ENCODE peak calls at places on chromosome 12, in eight cellular contexts. One of them, this sample, is unnamed.

GRCh38 chr12:132516064-132517012 is 26.4 kb downstream of the FBRSL1 start:
- DNase-seq in fibroblast of the aortic adventitia: no peak
- DNase-seq in activated T-cell treated with anti-CD3 and anti-CD28 coated beads, Interleukin-2, amount 50 U/mL, for 72 hours: no peak
- DNase-seq in A172: no peak
- DNase-seq in epithelial cell of proximal tubule: no peak
- DNase-seq in skeletal muscle cell: no peak
- DNase-seq in uterus: no peak
- DNase-seq in NCI-H1694 treated with DMSO at 0.1 percent for 48 hours: no peak
- DNase-seq in this sample: no peak

GRCh38 chr12:22609501-22609900 is 15.5 kb upstream of the ETNK1 start:
- DNase-seq in fibroblast of the aortic adventitia: no peak
- DNase-seq in activated T-cell treated with anti-CD3 and anti-CD28 coated beads, Interleukin-2, amount 50 U/mL, for 72 hours: no peak
- DNase-seq in A172: no peak
- DNase-seq in epithelial cell of proximal tubule: no peak
- DNase-seq in skeletal muscle cell: no peak
- DNase-seq in uterus: no peak
- DNase-seq in NCI-H1694 treated with DMSO at 0.1 percent for 48 hours: no peak
- DNase-seq in this sample: no peak

GRCh38 chr12:108967869-108968540 is 52.9 kb downstream of the SVOP start:
- DNase-seq in fibroblast of the aortic adventitia: peak; percentile 3
- DNase-seq in activated T-cell treated with anti-CD3 and anti-CD28 coated beads, Interleukin-2, amount 50 U/mL, for 72 hours: no peak
- DNase-seq in A172: no peak
- DNase-seq in epithelial cell of proximal tubule: no peak
- DNase-seq in skeletal muscle cell: no peak
- DNase-seq in uterus: no peak
- DNase-seq in NCI-H1694 treated with DMSO at 0.1 percent for 48 hours: peak; percentile 4
- DNase-seq in this sample: no peak

GRCh38 chr12:116048886-116049285 is 228.6 kb downstream of the MED13L start:
- DNase-seq in fibroblast of the aortic adventitia: no peak
- DNase-seq in activated T-cell treated with anti-CD3 and anti-CD28 coated beads, Interleukin-2, amount 50 U/mL, for 72 hours: no peak
- DNase-seq in A172: no peak
- DNase-seq in epithelial cell of proximal tubule: no peak
- DNase-seq in skeletal muscle cell: no peak
- DNase-seq in uterus: no peak
- DNase-seq in NCI-H1694 treated with DMSO at 0.1 percent for 48 hours: peak; percentile 17
- DNase-seq in this sample: peak; percentile 55

GRCh38 chr12:121582583-121583333 is 1.9 kb upstream of the KDM2B start:
- DNase-seq in fibroblast of the aortic adventitia: peak; percentile 45
- DNase-seq in activated T-cell treated with anti-CD3 and anti-CD28 coated beads, Interleukin-2, amount 50 U/mL, for 72 hours: no peak
- DNase-seq in A172: no peak
- DNase-seq in epithelial cell of proximal tubule: no peak
- DNase-seq in skeletal muscle cell: no peak
- DNase-seq in uterus: no peak
- DNase-seq in NCI-H1694 treated with DMSO at 0.1 percent for 48 hours: no peak
- DNase-seq in this sample: peak; percentile 38

GRCh38 chr12:95830335-95831089 is 28.2 kb upstream of the SNRPF start:
- DNase-seq in fibroblast of the aortic adventitia: no peak
- DNase-seq in activated T-cell treated with anti-CD3 and anti-CD28 coated beads, Interleukin-2, amount 50 U/mL, for 72 hours: no peak
- DNase-seq in A172: no peak
- DNase-seq in epithelial cell of proximal tubule: no peak
- DNase-seq in skeletal muscle cell: no peak
- DNase-seq in uterus: no peak
- DNase-seq in NCI-H1694 treated with DMSO at 0.1 percent for 48 hours: no peak
- DNase-seq in this sample: no peak

GRCh38 chr12:6547987-6548386 is 7.9 kb downstream of the IFFO1 start:
- DNase-seq in fibroblast of the aortic adventitia: peak; percentile 87
- DNase-seq in activated T-cell treated with anti-CD3 and anti-CD28 coated beads, Interleukin-2, amount 50 U/mL, for 72 hours: no peak
- DNase-seq in A172: peak; percentile 74
- DNase-seq in epithelial cell of proximal tubule: no peak
- DNase-seq in skeletal muscle cell: no peak
- DNase-seq in uterus: peak; percentile 87
- DNase-seq in NCI-H1694 treated with DMSO at 0.1 percent for 48 hours: no peak
- DNase-seq in this sample: no peak

GRCh38 chr12:7501031-7501585 is 2.5 kb downstream of the CD163 start:
- DNase-seq in fibroblast of the aortic adventitia: peak; percentile 24
- DNase-seq in activated T-cell treated with anti-CD3 and anti-CD28 coated beads, Interleukin-2, amount 50 U/mL, for 72 hours: no peak
- DNase-seq in A172: peak; percentile 27
- DNase-seq in epithelial cell of proximal tubule: no peak
- DNase-seq in skeletal muscle cell: peak; percentile 41
- DNase-seq in uterus: no peak
- DNase-seq in NCI-H1694 treated with DMSO at 0.1 percent for 48 hours: no peak
- DNase-seq in this sample: no peak

GRCh38 chr12:1660304-1661187 is 30.3 kb upstream of the ADIPOR2 start:
- DNase-seq in fibroblast of the aortic adventitia: peak; percentile 37
- DNase-seq in activated T-cell treated with anti-CD3 and anti-CD28 coated beads, Interleukin-2, amount 50 U/mL, for 72 hours: peak; percentile 35
- DNase-seq in A172: no peak
- DNase-seq in epithelial cell of proximal tubule: no peak
- DNase-seq in skeletal muscle cell: no peak
- DNase-seq in uterus: peak; percentile 65
- DNase-seq in NCI-H1694 treated with DMSO at 0.1 percent for 48 hours: no peak
- DNase-seq in this sample: no peak

GRCh38 chr12:56884421-56884820 is 49.8 kb downstream of the SDR9C7 start:
- DNase-seq in fibroblast of the aortic adventitia: peak; percentile 25
- DNase-seq in activated T-cell treated with anti-CD3 and anti-CD28 coated beads, Interleukin-2, amount 50 U/mL, for 72 hours: no peak
- DNase-seq in A172: peak; percentile 45
- DNase-seq in epithelial cell of proximal tubule: no peak
- DNase-seq in skeletal muscle cell: peak; percentile 3
- DNase-seq in uterus: no peak
- DNase-seq in NCI-H1694 treated with DMSO at 0.1 percent for 48 hours: no peak
- DNase-seq in this sample: no peak

GRCh38 chr12:1880876-1881275 is 37.6 kb downstream of the CACNA2D4 start:
- DNase-seq in fibroblast of the aortic adventitia: no peak
- DNase-seq in activated T-cell treated with anti-CD3 and anti-CD28 coated beads, Interleukin-2, amount 50 U/mL, for 72 hours: no peak
- DNase-seq in A172: no peak
- DNase-seq in epithelial cell of proximal tubule: no peak
- DNase-seq in skeletal muscle cell: no peak
- DNase-seq in uterus: no peak
- DNase-seq in NCI-H1694 treated with DMSO at 0.1 percent for 48 hours: no peak
- DNase-seq in this sample: no peak

GRCh38 chr12:122724641-122725243 is 5.9 kb downstream of the HCAR1 start:
- DNase-seq in fibroblast of the aortic adventitia: no peak
- DNase-seq in activated T-cell treated with anti-CD3 and anti-CD28 coated beads, Interleukin-2, amount 50 U/mL, for 72 hours: no peak
- DNase-seq in A172: no peak
- DNase-seq in epithelial cell of proximal tubule: no peak
- DNase-seq in skeletal muscle cell: no peak
- DNase-seq in uterus: no peak
- DNase-seq in NCI-H1694 treated with DMSO at 0.1 percent for 48 hours: no peak
- DNase-seq in this sample: no peak

GRCh38 chr12:11941601-11942360 is 129.0 kb upstream of the BCL2L14 start:
- DNase-seq in fibroblast of the aortic adventitia: peak; percentile 93
- DNase-seq in activated T-cell treated with anti-CD3 and anti-CD28 coated beads, Interleukin-2, amount 50 U/mL, for 72 hours: no peak
- DNase-seq in A172: peak; percentile 68
- DNase-seq in epithelial cell of proximal tubule: peak; percentile 31
- DNase-seq in skeletal muscle cell: peak; percentile 23
- DNase-seq in uterus: no peak
- DNase-seq in NCI-H1694 treated with DMSO at 0.1 percent for 48 hours: peak; percentile 90
- DNase-seq in this sample: no peak

GRCh38 chr12:109844091-109844490 is 10.9 kb upstream of the TRPV4 start:
- DNase-seq in fibroblast of the aortic adventitia: peak; percentile 30
- DNase-seq in activated T-cell treated with anti-CD3 and anti-CD28 coated beads, Interleukin-2, amount 50 U/mL, for 72 hours: no peak
- DNase-seq in A172: no peak
- DNase-seq in epithelial cell of proximal tubule: no peak
- DNase-seq in skeletal muscle cell: no peak
- DNase-seq in uterus: no peak
- DNase-seq in NCI-H1694 treated with DMSO at 0.1 percent for 48 hours: no peak
- DNase-seq in this sample: no peak

GRCh38 chr12:8078400-8078799 is 3.7 kb upstream of the NECAP1 start:
- DNase-seq in fibroblast of the aortic adventitia: peak; percentile 87
- DNase-seq in activated T-cell treated with anti-CD3 and anti-CD28 coated beads, Interleukin-2, amount 50 U/mL, for 72 hours: peak; percentile 70
- DNase-seq in A172: peak; percentile 16
- DNase-seq in epithelial cell of proximal tubule: peak; percentile 32
- DNase-seq in skeletal muscle cell: peak; percentile 67
- DNase-seq in uterus: no peak
- DNase-seq in NCI-H1694 treated with DMSO at 0.1 percent for 48 hours: peak; percentile 35
- DNase-seq in this sample: peak; percentile 38

GRCh38 chr12:67358686-67359374 is 89.7 kb downstream of the CAND1 start:
- DNase-seq in fibroblast of the aortic adventitia: peak; percentile 93
- DNase-seq in activated T-cell treated with anti-CD3 and anti-CD28 coated beads, Interleukin-2, amount 50 U/mL, for 72 hours: no peak
- DNase-seq in A172: peak; percentile 66
- DNase-seq in epithelial cell of proximal tubule: no peak
- DNase-seq in skeletal muscle cell: peak; percentile 95
- DNase-seq in uterus: no peak
- DNase-seq in NCI-H1694 treated with DMSO at 0.1 percent for 48 hours: no peak
- DNase-seq in this sample: no peak

GRCh38 chr12:12724421-12725085 is 7.4 kb downstream of the CDKN1B start:
- DNase-seq in fibroblast of the aortic adventitia: no peak
- DNase-seq in activated T-cell treated with anti-CD3 and anti-CD28 coated beads, Interleukin-2, amount 50 U/mL, for 72 hours: peak; percentile 48
- DNase-seq in A172: no peak
- DNase-seq in epithelial cell of proximal tubule: no peak
- DNase-seq in skeletal muscle cell: no peak
- DNase-seq in uterus: no peak
- DNase-seq in NCI-H1694 treated with DMSO at 0.1 percent for 48 hours: no peak
- DNase-seq in this sample: peak; percentile 41

GRCh38 chr12:120067084-120067869 is 49.3 kb downstream of the RAB35 start:
- DNase-seq in fibroblast of the aortic adventitia: no peak
- DNase-seq in activated T-cell treated with anti-CD3 and anti-CD28 coated beads, Interleukin-2, amount 50 U/mL, for 72 hours: no peak
- DNase-seq in A172: no peak
- DNase-seq in epithelial cell of proximal tubule: no peak
- DNase-seq in skeletal muscle cell: no peak
- DNase-seq in uterus: no peak
- DNase-seq in NCI-H1694 treated with DMSO at 0.1 percent for 48 hours: no peak
- DNase-seq in this sample: no peak

GRCh38 chr12:92558806-92559205 is 144.0 kb upstream of the PLEKHG7 start:
- DNase-seq in fibroblast of the aortic adventitia: no peak
- DNase-seq in activated T-cell treated with anti-CD3 and anti-CD28 coated beads, Interleukin-2, amount 50 U/mL, for 72 hours: no peak
- DNase-seq in A172: peak; percentile 19
- DNase-seq in epithelial cell of proximal tubule: no peak
- DNase-seq in skeletal muscle cell: no peak
- DNase-seq in uterus: no peak
- DNase-seq in NCI-H1694 treated with DMSO at 0.1 percent for 48 hours: no peak
- DNase-seq in this sample: no peak

GRCh38 chr12:22740656-22741350 is 115.8 kb downstream of the ETNK1 start:
- DNase-seq in fibroblast of the aortic adventitia: no peak
- DNase-seq in activated T-cell treated with anti-CD3 and anti-CD28 coated beads, Interleukin-2, amount 50 U/mL, for 72 hours: no peak
- DNase-seq in A172: no peak
- DNase-seq in epithelial cell of proximal tubule: peak; percentile 12
- DNase-seq in skeletal muscle cell: no peak
- DNase-seq in uterus: no peak
- DNase-seq in NCI-H1694 treated with DMSO at 0.1 percent for 48 hours: no peak
- DNase-seq in this sample: no peak

GRCh38 chr12:47984331-47984801 is 19.9 kb downstream of the COL2A1 start:
- DNase-seq in fibroblast of the aortic adventitia: no peak
- DNase-seq in activated T-cell treated with anti-CD3 and anti-CD28 coated beads, Interleukin-2, amount 50 U/mL, for 72 hours: no peak
- DNase-seq in A172: no peak
- DNase-seq in epithelial cell of proximal tubule: no peak
- DNase-seq in skeletal muscle cell: no peak
- DNase-seq in uterus: no peak
- DNase-seq in NCI-H1694 treated with DMSO at 0.1 percent for 48 hours: no peak
- DNase-seq in this sample: no peak

GRCh38 chr12:70576341-70577282 is 60.6 kb downstream of the PTPRB start:
- DNase-seq in fibroblast of the aortic adventitia: peak; percentile 91
- DNase-seq in activated T-cell treated with anti-CD3 and anti-CD28 coated beads, Interleukin-2, amount 50 U/mL, for 72 hours: peak; percentile 5
- DNase-seq in A172: peak; percentile 66
- DNase-seq in epithelial cell of proximal tubule: no peak
- DNase-seq in skeletal muscle cell: peak; percentile 36
- DNase-seq in uterus: no peak
- DNase-seq in NCI-H1694 treated with DMSO at 0.1 percent for 48 hours: peak; percentile 41
- DNase-seq in this sample: peak; percentile 93

GRCh38 chr12:71865166-71865713 is 25.7 kb downstream of the TBC1D15 start:
- DNase-seq in fibroblast of the aortic adventitia: peak; percentile 94
- DNase-seq in activated T-cell treated with anti-CD3 and anti-CD28 coated beads, Interleukin-2, amount 50 U/mL, for 72 hours: no peak
- DNase-seq in A172: peak; percentile 77
- DNase-seq in epithelial cell of proximal tubule: peak; percentile 49
- DNase-seq in skeletal muscle cell: peak; percentile 81
- DNase-seq in uterus: no peak
- DNase-seq in NCI-H1694 treated with DMSO at 0.1 percent for 48 hours: no peak
- DNase-seq in this sample: no peak

GRCh38 chr12:76563061-76563460 is 3.5 kb upstream of the OSBPL8 start:
- DNase-seq in fibroblast of the aortic adventitia: no peak
- DNase-seq in activated T-cell treated with anti-CD3 and anti-CD28 coated beads, Interleukin-2, amount 50 U/mL, for 72 hours: no peak
- DNase-seq in A172: no peak
- DNase-seq in epithelial cell of proximal tubule: no peak
- DNase-seq in skeletal muscle cell: no peak
- DNase-seq in uterus: no peak
- DNase-seq in NCI-H1694 treated with DMSO at 0.1 percent for 48 hours: no peak
- DNase-seq in this sample: no peak

GRCh38 chr12:122867701-122868461 is 28.0 kb downstream of the VPS37B start:
- DNase-seq in fibroblast of the aortic adventitia: no peak
- DNase-seq in activated T-cell treated with anti-CD3 and anti-CD28 coated beads, Interleukin-2, amount 50 U/mL, for 72 hours: no peak
- DNase-seq in A172: peak; percentile 73
- DNase-seq in epithelial cell of proximal tubule: no peak
- DNase-seq in skeletal muscle cell: no peak
- DNase-seq in uterus: no peak
- DNase-seq in NCI-H1694 treated with DMSO at 0.1 percent for 48 hours: no peak
- DNase-seq in this sample: peak; percentile 38

GRCh38 chr12:118544569-118544968 is 168.2 kb downstream of the SUDS3 start:
- DNase-seq in fibroblast of the aortic adventitia: no peak
- DNase-seq in activated T-cell treated with anti-CD3 and anti-CD28 coated beads, Interleukin-2, amount 50 U/mL, for 72 hours: no peak
- DNase-seq in A172: peak; percentile 42
- DNase-seq in epithelial cell of proximal tubule: peak; percentile 70
- DNase-seq in skeletal muscle cell: peak; percentile 2
- DNase-seq in uterus: no peak
- DNase-seq in NCI-H1694 treated with DMSO at 0.1 percent for 48 hours: no peak
- DNase-seq in this sample: no peak

GRCh38 chr12:31267966-31268365 is 58.0 kb downstream of the SINHCAF start:
- DNase-seq in fibroblast of the aortic adventitia: no peak
- DNase-seq in activated T-cell treated with anti-CD3 and anti-CD28 coated beads, Interleukin-2, amount 50 U/mL, for 72 hours: no peak
- DNase-seq in A172: no peak
- DNase-seq in epithelial cell of proximal tubule: no peak
- DNase-seq in skeletal muscle cell: no peak
- DNase-seq in uterus: no peak
- DNase-seq in NCI-H1694 treated with DMSO at 0.1 percent for 48 hours: no peak
- DNase-seq in this sample: no peak

GRCh38 chr12:32418903-32419519 is 19.7 kb downstream of the FGD4 start:
- DNase-seq in fibroblast of the aortic adventitia: no peak
- DNase-seq in activated T-cell treated with anti-CD3 and anti-CD28 coated beads, Interleukin-2, amount 50 U/mL, for 72 hours: no peak
- DNase-seq in A172: no peak
- DNase-seq in epithelial cell of proximal tubule: no peak
- DNase-seq in skeletal muscle cell: no peak
- DNase-seq in uterus: no peak
- DNase-seq in NCI-H1694 treated with DMSO at 0.1 percent for 48 hours: no peak
- DNase-seq in this sample: no peak

GRCh38 chr12:27338473-27338872 is 5.8 kb downstream of the BMAL2 start:
- DNase-seq in fibroblast of the aortic adventitia: no peak
- DNase-seq in activated T-cell treated with anti-CD3 and anti-CD28 coated beads, Interleukin-2, amount 50 U/mL, for 72 hours: no peak
- DNase-seq in A172: no peak
- DNase-seq in epithelial cell of proximal tubule: no peak
- DNase-seq in skeletal muscle cell: no peak
- DNase-seq in uterus: no peak
- DNase-seq in NCI-H1694 treated with DMSO at 0.1 percent for 48 hours: no peak
- DNase-seq in this sample: no peak

GRCh38 chr12:5305861-5306545 is 125.9 kb upstream of the NTF3 start:
- DNase-seq in fibroblast of the aortic adventitia: no peak
- DNase-seq in activated T-cell treated with anti-CD3 and anti-CD28 coated beads, Interleukin-2, amount 50 U/mL, for 72 hours: no peak
- DNase-seq in A172: no peak
- DNase-seq in epithelial cell of proximal tubule: no peak
- DNase-seq in skeletal muscle cell: no peak
- DNase-seq in uterus: no peak
- DNase-seq in NCI-H1694 treated with DMSO at 0.1 percent for 48 hours: no peak
- DNase-seq in this sample: no peak

This sample was measured in cerebellar cortex.